ENCODE peak calls at places on chromosomes 11 and 22, in nine cellular contexts. One of them, this sample, is unnamed.

GRCh38 chr11:72841397-72841796 is 27.2 kb downstream of the ATG16L2 start:
- DNase-seq in uterus: no peak
- DNase-seq in colonic mucosa: no peak
- DNase-seq in adrenal gland: no peak
- DNase-seq in upper lobe of right lung: no peak
- DNase-seq in H9: no peak
- DNase-seq in transverse colon: no peak
- DNase-seq in mesendoderm: no peak
- DNase-seq in neural progenitor cell: no peak
- DNase-seq in this sample: no peak

GRCh38 chr11:86592047-86592564 is 80.3 kb downstream of the ME3 start:
- DNase-seq in uterus: no peak
- DNase-seq in colonic mucosa: no peak
- DNase-seq in adrenal gland: no peak
- DNase-seq in upper lobe of right lung: no peak
- DNase-seq in H9: no peak
- DNase-seq in transverse colon: no peak
- DNase-seq in mesendoderm: peak
- DNase-seq in neural progenitor cell: no peak
- DNase-seq in this sample: no peak

GRCh38 chr22:19709063-19709769 is 5.1 kb upstream of the SEPTIN5 start:
- DNase-seq in uterus: peak
- DNase-seq in colonic mucosa: no peak
- DNase-seq in adrenal gland: no peak
- DNase-seq in upper lobe of right lung: no peak
- DNase-seq in H9: peak
- DNase-seq in transverse colon: no peak
- DNase-seq in mesendoderm: no peak
- DNase-seq in neural progenitor cell: no peak
- DNase-seq in this sample: no peak

GRCh38 chr11:94201004-94201465 is 72.4 kb downstream of the PANX1 start:
- DNase-seq in uterus: no peak
- DNase-seq in colonic mucosa: no peak
- DNase-seq in adrenal gland: no peak
- DNase-seq in upper lobe of right lung: no peak
- DNase-seq in H9: no peak
- DNase-seq in transverse colon: no peak
- DNase-seq in mesendoderm: no peak
- DNase-seq in neural progenitor cell: no peak
- DNase-seq in this sample: no peak

GRCh38 chr11:128941573-128942271 is 949 bp downstream of the TP53AIP1 start:
- DNase-seq in uterus: no peak
- DNase-seq in colonic mucosa: no peak
- DNase-seq in adrenal gland: no peak
- DNase-seq in upper lobe of right lung: no peak
- DNase-seq in H9: no peak
- DNase-seq in transverse colon: no peak
- DNase-seq in mesendoderm: no peak
- DNase-seq in neural progenitor cell: no peak
- DNase-seq in this sample: no peak

GRCh38 chr11:26551186-26551801 is 20.8 kb downstream of the MUC15 start:
- DNase-seq in uterus: no peak
- DNase-seq in colonic mucosa: no peak
- DNase-seq in adrenal gland: no peak
- DNase-seq in upper lobe of right lung: no peak
- DNase-seq in H9: no peak
- DNase-seq in transverse colon: no peak
- DNase-seq in mesendoderm: peak
- DNase-seq in neural progenitor cell: no peak
- DNase-seq in this sample: no peak

GRCh38 chr22:42160830-42161696 is 30.5 kb upstream of the CYP2D6 start:
- DNase-seq in uterus: no peak
- DNase-seq in colonic mucosa: peak
- DNase-seq in adrenal gland: no peak
- DNase-seq in upper lobe of right lung: no peak
- DNase-seq in H9: no peak
- DNase-seq in transverse colon: peak
- DNase-seq in mesendoderm: peak
- DNase-seq in neural progenitor cell: no peak
- DNase-seq in this sample: no peak

GRCh38 chr11:105673089-105673488 is 63.2 kb downstream of the GRIA4 start:
- DNase-seq in uterus: no peak
- DNase-seq in colonic mucosa: peak
- DNase-seq in adrenal gland: no peak
- DNase-seq in upper lobe of right lung: no peak
- DNase-seq in H9: peak
- DNase-seq in transverse colon: no peak
- DNase-seq in mesendoderm: peak
- DNase-seq in neural progenitor cell: peak
- DNase-seq in this sample: no peak

DNA sequence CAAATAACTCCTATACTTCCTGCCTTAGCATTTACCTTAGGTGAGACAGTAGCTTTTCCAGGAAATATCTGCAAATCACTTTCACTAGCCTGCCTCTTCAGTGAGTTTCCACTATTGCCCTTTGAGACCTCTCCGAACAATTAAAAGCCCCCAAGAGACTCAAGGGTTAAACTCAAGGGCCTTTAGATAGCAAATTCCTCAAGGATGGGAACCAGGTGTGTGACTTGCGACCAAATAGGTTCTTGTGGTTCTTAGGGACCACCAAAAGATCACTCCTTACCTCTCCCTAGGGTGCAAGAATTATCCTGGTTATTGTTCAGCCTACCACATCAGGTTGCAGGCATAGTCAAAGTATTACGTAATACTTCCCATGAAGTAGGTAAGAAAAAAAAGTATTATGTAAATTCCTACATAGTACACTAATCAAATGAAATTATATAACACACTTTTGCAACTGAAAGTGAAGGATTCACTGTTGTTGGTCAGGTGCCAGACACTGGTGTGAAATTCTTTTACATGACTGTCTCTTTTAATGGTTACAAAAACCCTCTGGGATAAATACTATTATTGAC is 1.4 kb upstream of the RDX start:
- DNase-seq in uterus: no peak
- DNase-seq in colonic mucosa: no peak
- DNase-seq in adrenal gland: no peak
- DNase-seq in upper lobe of right lung: no peak
- DNase-seq in H9: no peak
- DNase-seq in transverse colon: no peak
- DNase-seq in mesendoderm: peak
- DNase-seq in neural progenitor cell: no peak
- DNase-seq in this sample: no peak
- H3K27ac ChIP-seq in uterus: no peak
- H3K27ac ChIP-seq in colonic mucosa: no peak
- H3K27ac ChIP-seq in adrenal gland: peak
- H3K27ac ChIP-seq in upper lobe of right lung: peak
- H3K27ac ChIP-seq in H9: no peak
- H3K27ac ChIP-seq in transverse colon: no peak
- H3K27ac ChIP-seq in mesendoderm: peak
- H3K27ac ChIP-seq in neural progenitor cell: no peak
- H3K27ac ChIP-seq in this sample: no peak

DNA sequence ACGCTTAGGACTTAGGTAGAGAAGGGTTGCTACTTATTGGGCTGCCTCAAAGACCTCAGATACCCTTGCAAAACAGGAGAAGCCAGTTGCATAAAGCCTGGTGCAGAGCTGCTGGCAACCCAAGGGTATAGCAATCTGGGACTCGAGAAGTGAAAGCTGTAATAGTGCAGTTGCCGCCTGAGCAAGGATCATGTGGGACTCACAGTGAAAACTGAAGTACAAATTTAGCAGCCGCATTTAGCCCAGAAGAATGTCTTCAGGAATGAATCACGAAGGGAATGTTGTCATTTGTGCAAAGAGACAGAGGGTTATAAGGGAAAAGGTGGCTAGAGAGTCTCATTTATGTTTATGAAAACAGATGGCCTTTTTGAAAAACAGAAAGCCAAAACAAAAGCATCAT is 267.2 kb downstream of the TENM4 start:
- DNase-seq in uterus: no peak
- DNase-seq in colonic mucosa: no peak
- DNase-seq in adrenal gland: no peak
- DNase-seq in upper lobe of right lung: no peak
- DNase-seq in H9: no peak
- DNase-seq in transverse colon: no peak
- DNase-seq in mesendoderm: no peak
- DNase-seq in neural progenitor cell: no peak
- DNase-seq in this sample: no peak
- H3K27ac ChIP-seq in uterus: no peak
- H3K27ac ChIP-seq in colonic mucosa: no peak
- H3K27ac ChIP-seq in adrenal gland: no peak
- H3K27ac ChIP-seq in upper lobe of right lung: no peak
- H3K27ac ChIP-seq in H9: no peak
- H3K27ac ChIP-seq in transverse colon: no peak
- H3K27ac ChIP-seq in mesendoderm: no peak
- H3K27ac ChIP-seq in neural progenitor cell: no peak
- H3K27ac ChIP-seq in this sample: no peak

GRCh38 chr11:1307163-1307870 is 2.1 kb downstream of the TOLLIP start:
- DNase-seq in uterus: no peak
- DNase-seq in colonic mucosa: no peak
- DNase-seq in adrenal gland: peak
- DNase-seq in upper lobe of right lung: peak
- DNase-seq in H9: no peak
- DNase-seq in transverse colon: no peak
- DNase-seq in mesendoderm: no peak
- DNase-seq in neural progenitor cell: no peak
- DNase-seq in this sample: no peak

GRCh38 chr11:1305558-1306056 is 3.8 kb downstream of the TOLLIP start:
- DNase-seq in uterus: no peak
- DNase-seq in colonic mucosa: no peak
- DNase-seq in adrenal gland: peak
- DNase-seq in upper lobe of right lung: no peak
- DNase-seq in H9: peak
- DNase-seq in transverse colon: no peak
- DNase-seq in mesendoderm: no peak
- DNase-seq in neural progenitor cell: no peak
- DNase-seq in this sample: no peak

GRCh38 chr11:1305063-1305495 is 4.4 kb downstream of the TOLLIP start:
- DNase-seq in uterus: no peak
- DNase-seq in colonic mucosa: no peak
- DNase-seq in adrenal gland: peak
- DNase-seq in upper lobe of right lung: no peak
- DNase-seq in H9: peak
- DNase-seq in transverse colon: no peak
- DNase-seq in mesendoderm: no peak
- DNase-seq in neural progenitor cell: no peak
- DNase-seq in this sample: no peak

GRCh38 chr11:1307998-1308744 is 1.3 kb downstream of the TOLLIP start:
- DNase-seq in uterus: no peak
- DNase-seq in colonic mucosa: no peak
- DNase-seq in adrenal gland: peak
- DNase-seq in upper lobe of right lung: no peak
- DNase-seq in H9: no peak
- DNase-seq in transverse colon: no peak
- DNase-seq in mesendoderm: no peak
- DNase-seq in neural progenitor cell: no peak
- DNase-seq in this sample: no peak

DNA sequence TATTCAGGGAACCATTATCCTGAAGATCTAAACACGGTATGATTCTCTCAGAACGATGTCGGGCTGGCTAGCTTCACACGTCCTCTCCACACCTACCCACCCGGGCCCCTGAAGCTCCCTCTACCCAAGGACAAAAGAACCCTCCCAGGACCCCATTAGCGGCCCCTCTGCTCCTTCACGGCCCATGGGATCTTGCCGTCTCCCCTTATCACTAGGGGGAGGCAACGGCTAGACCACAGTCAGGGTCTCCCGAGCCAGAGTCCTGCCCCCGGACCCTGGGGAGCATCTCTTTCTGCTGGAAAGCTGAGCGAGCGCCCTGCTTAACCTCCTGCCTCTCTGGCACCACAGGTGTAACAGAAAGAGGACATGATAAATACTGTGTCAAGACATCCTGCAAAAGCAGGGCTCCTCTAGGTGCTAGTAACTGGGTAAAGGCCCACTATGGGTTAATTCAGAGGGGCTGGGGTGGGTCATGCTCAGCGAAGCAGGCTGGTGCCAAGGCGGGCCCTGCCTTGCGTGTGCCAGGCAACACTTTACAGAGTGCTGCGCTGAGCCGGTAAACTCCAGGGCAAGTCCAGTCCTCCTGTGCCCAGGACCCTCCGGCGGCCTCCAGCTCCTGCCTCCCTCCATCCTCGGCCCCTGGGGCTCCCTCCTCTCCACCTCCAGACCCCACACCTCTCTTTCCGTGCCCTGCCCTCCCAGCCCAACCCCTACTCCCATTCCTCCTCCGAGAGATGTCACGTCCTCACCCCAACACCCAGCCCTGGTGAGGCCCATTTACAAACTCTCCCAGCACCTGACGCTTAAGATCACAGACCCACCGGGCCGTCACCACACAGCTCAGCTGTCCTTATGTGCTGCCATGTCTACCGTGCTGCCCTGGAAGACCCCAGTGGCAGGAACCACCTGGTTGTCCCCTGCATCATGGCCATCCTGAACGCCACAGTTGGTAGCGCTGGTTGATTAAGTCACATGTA is 3.0 kb downstream of the TOLLIP start:
- DNase-seq in uterus: no peak
- DNase-seq in colonic mucosa: no peak
- DNase-seq in adrenal gland: peak
- DNase-seq in upper lobe of right lung: no peak
- DNase-seq in H9: peak
- DNase-seq in transverse colon: no peak
- DNase-seq in mesendoderm: no peak
- DNase-seq in neural progenitor cell: no peak
- DNase-seq in this sample: no peak
- H3K27ac ChIP-seq in uterus: no peak
- H3K27ac ChIP-seq in colonic mucosa: no peak
- H3K27ac ChIP-seq in adrenal gland: no peak
- H3K27ac ChIP-seq in upper lobe of right lung: no peak
- H3K27ac ChIP-seq in H9: no peak
- H3K27ac ChIP-seq in transverse colon: no peak
- H3K27ac ChIP-seq in mesendoderm: no peak
- H3K27ac ChIP-seq in neural progenitor cell: no peak
- H3K27ac ChIP-seq in this sample: no peak

GRCh38 chr11:62030071-62030684 is 62.7 kb upstream of the FTH1 start:
- DNase-seq in uterus: no peak
- DNase-seq in colonic mucosa: no peak
- DNase-seq in adrenal gland: no peak
- DNase-seq in upper lobe of right lung: no peak
- DNase-seq in H9: peak
- DNase-seq in transverse colon: no peak
- DNase-seq in mesendoderm: peak
- DNase-seq in neural progenitor cell: peak
- DNase-seq in this sample: no peak

GRCh38 chr11:62020661-62021060 is 53.2 kb upstream of the FTH1 start:
- DNase-seq in uterus: no peak
- DNase-seq in colonic mucosa: no peak
- DNase-seq in adrenal gland: no peak
- DNase-seq in upper lobe of right lung: peak
- DNase-seq in H9: no peak
- DNase-seq in transverse colon: no peak
- DNase-seq in mesendoderm: no peak
- DNase-seq in neural progenitor cell: no peak
- DNase-seq in this sample: no peak

GRCh38 chr11:62026739-62027138 is 59.3 kb upstream of the FTH1 start:
- DNase-seq in uterus: no peak
- DNase-seq in colonic mucosa: no peak
- DNase-seq in adrenal gland: no peak
- DNase-seq in upper lobe of right lung: no peak
- DNase-seq in H9: no peak
- DNase-seq in transverse colon: no peak
- DNase-seq in mesendoderm: no peak
- DNase-seq in neural progenitor cell: no peak
- DNase-seq in this sample: no peak

GRCh38 chr11:62025429-62026105 is 58.1 kb upstream of the FTH1 start:
- DNase-seq in uterus: peak
- DNase-seq in colonic mucosa: peak
- DNase-seq in adrenal gland: peak
- DNase-seq in upper lobe of right lung: peak
- DNase-seq in H9: no peak
- DNase-seq in transverse colon: peak
- DNase-seq in mesendoderm: peak
- DNase-seq in neural progenitor cell: no peak
- DNase-seq in this sample: no peak

DNA sequence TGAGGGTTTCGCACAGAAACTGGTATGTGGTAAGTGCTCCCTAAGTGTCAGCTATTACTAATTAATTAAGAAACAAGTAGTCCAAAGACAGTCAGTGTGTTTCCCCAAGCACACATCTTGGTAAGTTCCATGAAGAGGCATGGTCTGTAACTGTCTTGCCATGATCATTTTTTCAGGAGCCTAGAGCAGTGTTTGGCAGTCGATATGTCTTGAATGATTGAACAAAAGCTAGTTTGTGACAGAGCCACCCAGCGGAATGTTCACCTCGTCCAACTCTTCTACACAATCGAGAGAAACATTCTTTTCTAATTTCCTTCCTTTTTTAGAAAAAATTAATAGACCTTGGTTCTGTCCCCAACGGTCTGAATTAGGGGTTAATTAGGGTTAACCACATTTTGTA is 57.5 kb upstream of the FTH1 start:
- DNase-seq in uterus: no peak
- DNase-seq in colonic mucosa: no peak
- DNase-seq in adrenal gland: no peak
- DNase-seq in upper lobe of right lung: no peak
- DNase-seq in H9: no peak
- DNase-seq in transverse colon: no peak
- DNase-seq in mesendoderm: no peak
- DNase-seq in neural progenitor cell: no peak
- DNase-seq in this sample: no peak
- H3K27ac ChIP-seq in uterus: peak
- H3K27ac ChIP-seq in colonic mucosa: peak
- H3K27ac ChIP-seq in adrenal gland: peak
- H3K27ac ChIP-seq in upper lobe of right lung: peak
- H3K27ac ChIP-seq in H9: no peak
- H3K27ac ChIP-seq in transverse colon: peak
- H3K27ac ChIP-seq in mesendoderm: no peak
- H3K27ac ChIP-seq in neural progenitor cell: no peak
- H3K27ac ChIP-seq in this sample: peak

This sample was measured in substantia nigra.